ENCODE peak calls at places on chromosome 16, in five cellular contexts. S is body of pancreas, M is thyroid gland, D is GM12878, N is ovary. O is an unnamed sample. For H3K27me3, the result is how much of the 10 kb centered on the place peaks cover.

GRCh38 chr16:77207029-77207428 is 7.8 kb downstream of the SYCE1L start:
- DNase-seq in S (no peak), M (no peak), D (no peak), N (no peak), O (no peak)

GRCh38 chr16:66606000-66606751 is 1.7 kb downstream of the CMTM3 start:
- DNase-seq in S (no peak), M (no peak), D (no peak), N (no peak), O (no peak)

GRCh38 chr16:86530251-86531192 is 20.2 kb downstream of the FOXF1 start:
- DNase-seq in S (no peak), M (no peak), D (no peak), N (peak), O (no peak)

GRCh38 chr16:67182288-67182687 is 1.5 kb downstream of the MATCAP1 start:
- DNase-seq in S (no peak), M (no peak), D (no peak), N (no peak), O (no peak)

GRCh38 chr16:56617212-56618085 is 8.1 kb upstream of the MT1E start:
- DNase-seq in S (peak), M (peak), D (no peak), N (peak), O (peak)

GRCh38 chr16:68396481-68396880 is 51.8 kb downstream of the SMPD3 start:
- DNase-seq in S (peak), M (peak), D (no peak), N (no peak), O (peak)

GRCh38 chr16:21097151-21097550 is 53.5 kb downstream of the DNAH3 start:
- DNase-seq in S (no peak), M (no peak), D (no peak), N (no peak), O (no peak)

GRCh38 chr16:85605912-85606841 is 6.9 kb upstream of the GSE1 start:
- DNase-seq in S (peak), M (peak), D (no peak), N (no peak), O (peak)

GRCh38 chr16:2882460-2883026 is 472 bp upstream of the FLYWCH2 start:
- DNase-seq in S (peak), M (peak), D (peak), N (peak), O (peak)

GRCh38 chr16:19463468-19464315 is 46.0 kb downstream of the TMC5 start:
- DNase-seq in S (no peak), M (no peak), D (no peak), N (no peak), O (peak)

GRCh38 chr16:55645986-55646385 is 9.8 kb upstream of the SLC6A2 start:
- DNase-seq in S (no peak), M (no peak), D (no peak), N (no peak), O (no peak)

DNA sequence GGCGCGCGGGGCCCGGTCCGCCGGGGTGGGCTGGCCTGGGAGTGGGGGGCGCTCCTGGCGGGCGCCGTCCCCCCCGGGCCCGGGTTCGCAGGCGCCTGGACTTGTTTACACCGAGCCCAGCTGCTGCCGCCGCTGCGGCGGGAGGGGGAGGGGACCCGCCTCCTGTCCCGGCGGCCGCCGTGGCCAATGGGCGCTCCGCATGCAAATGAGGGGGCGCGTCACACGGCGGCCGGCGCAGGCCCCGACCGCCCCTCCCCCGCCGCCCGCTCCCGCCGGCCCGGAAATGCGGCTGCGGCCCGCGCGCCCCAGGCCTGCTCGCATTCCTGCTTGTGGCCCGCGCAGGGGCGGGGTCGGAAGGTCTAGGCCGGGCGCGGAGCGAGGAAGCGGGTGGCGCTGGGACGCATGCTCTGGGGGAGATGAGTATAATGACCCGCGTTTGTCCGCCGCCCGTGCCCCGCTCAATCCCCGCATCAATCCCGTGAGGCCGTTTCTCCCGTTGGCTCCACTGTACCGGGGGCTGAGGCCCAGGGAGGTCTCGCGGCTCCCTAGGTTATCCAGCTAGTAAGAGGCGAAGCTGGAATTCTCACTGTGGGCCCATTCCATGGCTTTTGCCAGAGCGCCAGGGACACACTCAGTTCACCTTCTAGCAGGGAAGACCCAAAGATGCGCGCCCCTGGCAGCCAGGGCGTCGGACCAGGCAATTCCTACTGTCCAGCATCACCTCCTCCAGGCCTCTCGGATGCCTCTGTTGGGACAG is at the start of gene YPEL3:
- DNase-seq in S (peak), M (peak), D (peak), N (peak), O (peak)
- TF ChIP-seq POLR2A in S (peak), M (no peak), D (peak), N (peak), O (no peak)

DNA sequence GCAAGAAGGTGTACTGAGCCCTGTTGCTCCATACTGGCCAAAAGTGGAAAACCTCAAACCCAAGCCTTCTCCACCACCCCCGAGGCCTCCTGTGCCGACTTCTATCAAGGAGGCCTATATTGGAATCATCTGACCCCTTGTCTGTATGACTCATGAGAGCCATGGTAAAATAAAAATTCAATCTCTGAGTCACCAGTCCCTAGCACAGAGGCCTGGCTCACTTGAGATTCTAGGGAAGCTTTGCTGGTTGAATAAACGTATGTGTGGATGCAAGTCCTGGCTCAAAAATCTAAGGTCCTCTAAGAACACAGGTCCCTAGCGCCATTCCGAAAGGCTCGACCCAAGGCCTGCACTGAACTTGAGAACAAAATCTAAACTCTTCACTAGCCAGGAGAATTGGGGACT is 15.0 kb downstream of the NSMCE1 start:
- DNase-seq in S (no peak), M (no peak), D (no peak), N (no peak), O (no peak)
- H3K4me3 ChIP-seq in S (no peak), M (no peak), D (no peak), N (no peak), O (no peak)

GRCh38 chr16:71528257-71528656 is 2.0 kb downstream of the CHST4 start:
- DNase-seq in S (no peak), M (no peak), D (no peak), N (no peak), O (no peak)
- H3K27me3 ChIP-seq in S (under half), M (under half), D (under half), N (under half), O (under half)

GRCh38 chr16:88957887-88958577 is 19.0 kb downstream of the CBFA2T3 start:
- DNase-seq in S (no peak), M (no peak), D (no peak), N (no peak), O (no peak)

GRCh38 chr16:88959022-88959421 is 18.0 kb downstream of the CBFA2T3 start:
- DNase-seq in S (no peak), M (no peak), D (no peak), N (no peak), O (no peak)

GRCh38 chr16:88961031-88961430 is 16.0 kb downstream of the CBFA2T3 start:
- DNase-seq in S (no peak), M (no peak), D (no peak), N (no peak), O (no peak)

GRCh38 chr16:88962478-88963152 is 14.4 kb downstream of the CBFA2T3 start:
- DNase-seq in S (no peak), M (no peak), D (no peak), N (no peak), O (no peak)

GRCh38 chr16:88960516-88960915 is 16.5 kb downstream of the CBFA2T3 start:
- DNase-seq in S (no peak), M (no peak), D (no peak), N (no peak), O (no peak)
- TF ChIP-seq POLR2A in S (no peak), M (no peak), D (no peak), N (no peak), O (no peak)

GRCh38 chr16:12315330-12316138 is 339.0 kb downstream of the SNX29 start:
- DNase-seq in S (peak), M (no peak), D (no peak), N (no peak), O (peak)
- H3K4me3 ChIP-seq in S (no peak), M (no peak), D (no peak), N (no peak), O (no peak)

GRCh38 chr16:84244728-84245127 is 4.9 kb upstream of the KCNG4 start:
- DNase-seq in S (no peak), M (no peak), D (no peak), N (no peak), O (no peak)
- H3K27me3 ChIP-seq in S (under half), M (under half), D (under half), N (under half), O (under half)

GRCh38 chr16:89224665-89225064 is 7.2 kb downstream of the ZNF778 start:
- DNase-seq in S (no peak), M (no peak), D (no peak), N (no peak), O (no peak)

GRCh38 chr16:89222931-89223330 is 5.4 kb downstream of the ZNF778 start:
- DNase-seq in S (no peak), M (no peak), D (no peak), N (no peak), O (no peak)

GRCh38 chr16:89217388-89218191 is at the start of gene ZNF778:
- DNase-seq in S (peak), M (peak), D (peak), N (peak), O (peak)

GRCh38 chr16:89219365-89219764 is 1.9 kb downstream of the ZNF778 start:
- DNase-seq in S (no peak), M (no peak), D (no peak), N (no peak), O (no peak)

GRCh38 chr16:89221604-89222003 is 4.1 kb downstream of the ZNF778 start:
- DNase-seq in S (no peak), M (no peak), D (no peak), N (no peak), O (no peak)
- TF ChIP-seq POLR2A in S (no peak), M (no peak), D (no peak), N (no peak), O (no peak)

GRCh38 chr16:49635009-49635350 is 220.9 kb downstream of the ZNF423 start:
- DNase-seq in S (no peak), M (no peak), D (no peak), N (no peak), O (no peak)

GRCh38 chr16:49636608-49637007 is 219.3 kb downstream of the ZNF423 start:
- DNase-seq in S (no peak), M (no peak), D (no peak), N (no peak), O (no peak)

GRCh38 chr16:49634235-49635008 is 221.5 kb downstream of the ZNF423 start:
- DNase-seq in S (no peak), M (no peak), D (no peak), N (no peak), O (no peak)

GRCh38 chr16:49637511-49637910 is 218.4 kb downstream of the ZNF423 start:
- DNase-seq in S (no peak), M (no peak), D (no peak), N (no peak), O (no peak)

DNA sequence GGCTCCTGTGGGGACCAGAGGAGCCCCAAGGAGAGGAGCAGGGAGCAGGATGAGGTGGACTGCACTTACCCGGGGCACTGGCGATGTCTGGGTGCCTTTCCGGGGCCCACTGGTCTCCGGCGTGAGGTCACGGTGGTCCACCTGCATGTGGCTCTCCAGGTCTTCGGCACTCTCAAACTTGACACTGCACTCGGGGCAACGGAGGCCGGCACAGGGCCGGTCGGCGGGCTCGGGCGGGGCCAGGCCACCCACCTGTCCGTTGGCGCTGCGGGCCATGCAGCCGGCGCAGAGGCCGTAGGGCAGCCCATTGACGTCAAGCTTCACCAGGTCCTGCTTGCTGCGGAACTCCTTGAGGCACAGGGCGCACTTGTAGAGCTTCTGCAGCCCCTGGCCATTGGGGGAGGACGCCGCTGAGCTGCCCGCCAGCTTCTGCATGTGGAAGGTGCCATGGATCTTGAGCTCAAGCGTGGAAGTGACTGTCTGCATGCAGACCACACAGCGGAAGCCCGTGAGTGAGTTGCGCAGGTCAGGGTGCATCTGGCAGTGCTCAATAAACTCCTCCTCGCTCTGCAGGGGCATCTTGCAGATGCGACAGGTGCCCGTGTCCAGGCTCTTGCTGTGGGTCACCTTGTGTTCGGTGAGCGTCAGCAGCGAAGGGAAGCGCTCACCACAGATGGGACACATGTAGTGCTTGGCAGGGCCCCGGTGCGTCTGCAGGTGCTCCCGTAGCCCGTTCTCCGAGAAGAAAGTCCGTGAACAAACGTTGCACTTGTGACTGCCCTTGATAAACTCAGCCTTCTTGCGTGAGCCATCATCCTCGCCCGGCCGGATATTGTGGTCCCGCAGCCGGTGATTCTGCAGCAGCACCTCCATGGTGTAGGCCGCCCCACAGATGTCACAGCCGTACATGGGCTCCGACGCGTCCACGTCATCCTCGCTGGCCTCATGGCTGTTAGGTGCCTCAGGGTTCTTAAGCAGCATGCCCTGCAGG is 220.0 kb downstream of the ZNF423 start:
- DNase-seq in S (no peak), M (no peak), D (no peak), N (no peak), O (no peak)
- H3K4me3 ChIP-seq in S (no peak), M (no peak), D (no peak), N (no peak), O (no peak)

O was measured in stomach.